ENCODE peak calls at places on chromosomes 3 and 15, in ten cellular contexts. One of them, this sample, is unnamed.

GRCh38 chr3:44996556-44996969 is 20.5 kb downstream of the EXOSC7 start:
- DNase-seq in substantia nigra: no peak
- DNase-seq in NCI-H774: no peak
- DNase-seq in stimulated activated CD8-positive, alpha-beta memory T cell treated with anti-CD3 and anti-CD28 coated beads, Interleukin-4, amount 100 ng/mL, for 48 hours: no peak
- DNase-seq in PC-3: no peak
- DNase-seq in stimulated activated CD4-positive, alpha-beta T cell treated with anti-CD3 and anti-CD28 coated beads, Interleukin-2, amount 100 ng/mL, for 24 hours: no peak
- DNase-seq in amniotic stem cell: no peak
- DNase-seq in MCF 10A: no peak
- DNase-seq in amygdala: no peak
- DNase-seq in mucosa of gallbladder: no peak
- DNase-seq in this sample: no peak

GRCh38 chr15:33132722-33133345 is 61.7 kb downstream of the FMN1 start:
- DNase-seq in substantia nigra: no peak
- DNase-seq in NCI-H774: peak
- DNase-seq in stimulated activated CD8-positive, alpha-beta memory T cell treated with anti-CD3 and anti-CD28 coated beads, Interleukin-4, amount 100 ng/mL, for 48 hours: no peak
- DNase-seq in PC-3: peak
- DNase-seq in stimulated activated CD4-positive, alpha-beta T cell treated with anti-CD3 and anti-CD28 coated beads, Interleukin-2, amount 100 ng/mL, for 24 hours: no peak
- DNase-seq in amniotic stem cell: peak
- DNase-seq in MCF 10A: peak
- DNase-seq in amygdala: no peak
- DNase-seq in mucosa of gallbladder: peak
- DNase-seq in this sample: no peak

GRCh38 chr3:141386611-141387110 is 18.4 kb downstream of the ZBTB38 start:
- DNase-seq in substantia nigra: no peak
- DNase-seq in NCI-H774: peak
- DNase-seq in stimulated activated CD8-positive, alpha-beta memory T cell treated with anti-CD3 and anti-CD28 coated beads, Interleukin-4, amount 100 ng/mL, for 48 hours: no peak
- DNase-seq in PC-3: no peak
- DNase-seq in stimulated activated CD4-positive, alpha-beta T cell treated with anti-CD3 and anti-CD28 coated beads, Interleukin-2, amount 100 ng/mL, for 24 hours: no peak
- DNase-seq in amniotic stem cell: no peak
- DNase-seq in MCF 10A: no peak
- DNase-seq in amygdala: peak
- DNase-seq in mucosa of gallbladder: no peak
- DNase-seq in this sample: no peak

GRCh38 chr3:59775106-59775505 is 725.3 kb upstream of the CFAP20DC start:
- DNase-seq in substantia nigra: no peak
- DNase-seq in NCI-H774: no peak
- DNase-seq in stimulated activated CD8-positive, alpha-beta memory T cell treated with anti-CD3 and anti-CD28 coated beads, Interleukin-4, amount 100 ng/mL, for 48 hours: no peak
- DNase-seq in PC-3: no peak
- DNase-seq in stimulated activated CD4-positive, alpha-beta T cell treated with anti-CD3 and anti-CD28 coated beads, Interleukin-2, amount 100 ng/mL, for 24 hours: no peak
- DNase-seq in amniotic stem cell: no peak
- DNase-seq in MCF 10A: no peak
- DNase-seq in amygdala: no peak
- DNase-seq in mucosa of gallbladder: no peak
- DNase-seq in this sample: no peak

GRCh38 chr3:184566441-184567414 is 5.1 kb downstream of the EPHB3 start:
- DNase-seq in substantia nigra: no peak
- DNase-seq in NCI-H774: no peak
- DNase-seq in stimulated activated CD8-positive, alpha-beta memory T cell treated with anti-CD3 and anti-CD28 coated beads, Interleukin-4, amount 100 ng/mL, for 48 hours: no peak
- DNase-seq in PC-3: peak
- DNase-seq in stimulated activated CD4-positive, alpha-beta T cell treated with anti-CD3 and anti-CD28 coated beads, Interleukin-2, amount 100 ng/mL, for 24 hours: no peak
- DNase-seq in amniotic stem cell: no peak
- DNase-seq in MCF 10A: peak
- DNase-seq in amygdala: no peak
- DNase-seq in mucosa of gallbladder: no peak
- DNase-seq in this sample: no peak

GRCh38 chr15:52791776-52792175 is 1.6 kb upstream of the ONECUT1 start:
- DNase-seq in substantia nigra: no peak
- DNase-seq in NCI-H774: no peak
- DNase-seq in stimulated activated CD8-positive, alpha-beta memory T cell treated with anti-CD3 and anti-CD28 coated beads, Interleukin-4, amount 100 ng/mL, for 48 hours: no peak
- DNase-seq in PC-3: no peak
- DNase-seq in stimulated activated CD4-positive, alpha-beta T cell treated with anti-CD3 and anti-CD28 coated beads, Interleukin-2, amount 100 ng/mL, for 24 hours: no peak
- DNase-seq in amniotic stem cell: no peak
- DNase-seq in MCF 10A: no peak
- DNase-seq in amygdala: no peak
- DNase-seq in mucosa of gallbladder: peak
- DNase-seq in this sample: no peak

GRCh38 chr3:161415506-161416231 is 44.4 kb upstream of the SPTSSB start:
- DNase-seq in substantia nigra: no peak
- DNase-seq in NCI-H774: peak
- DNase-seq in stimulated activated CD8-positive, alpha-beta memory T cell treated with anti-CD3 and anti-CD28 coated beads, Interleukin-4, amount 100 ng/mL, for 48 hours: no peak
- DNase-seq in PC-3: peak
- DNase-seq in stimulated activated CD4-positive, alpha-beta T cell treated with anti-CD3 and anti-CD28 coated beads, Interleukin-2, amount 100 ng/mL, for 24 hours: no peak
- DNase-seq in amniotic stem cell: peak
- DNase-seq in MCF 10A: peak
- DNase-seq in amygdala: no peak
- DNase-seq in mucosa of gallbladder: no peak
- DNase-seq in this sample: no peak

GRCh38 chr3:73681610-73682009 is 56.9 kb upstream of the PDZRN3 start:
- DNase-seq in substantia nigra: no peak
- DNase-seq in NCI-H774: no peak
- DNase-seq in stimulated activated CD8-positive, alpha-beta memory T cell treated with anti-CD3 and anti-CD28 coated beads, Interleukin-4, amount 100 ng/mL, for 48 hours: no peak
- DNase-seq in PC-3: no peak
- DNase-seq in stimulated activated CD4-positive, alpha-beta T cell treated with anti-CD3 and anti-CD28 coated beads, Interleukin-2, amount 100 ng/mL, for 24 hours: no peak
- DNase-seq in amniotic stem cell: no peak
- DNase-seq in MCF 10A: peak
- DNase-seq in amygdala: no peak
- DNase-seq in mucosa of gallbladder: no peak
- DNase-seq in this sample: no peak

GRCh38 chr3:138686771-138687221 is 78.2 kb downstream of the FAIM start:
- DNase-seq in substantia nigra: no peak
- DNase-seq in NCI-H774: no peak
- DNase-seq in stimulated activated CD8-positive, alpha-beta memory T cell treated with anti-CD3 and anti-CD28 coated beads, Interleukin-4, amount 100 ng/mL, for 48 hours: no peak
- DNase-seq in PC-3: peak
- DNase-seq in stimulated activated CD4-positive, alpha-beta T cell treated with anti-CD3 and anti-CD28 coated beads, Interleukin-2, amount 100 ng/mL, for 24 hours: no peak
- DNase-seq in amniotic stem cell: no peak
- DNase-seq in MCF 10A: peak
- DNase-seq in amygdala: no peak
- DNase-seq in mucosa of gallbladder: no peak
- DNase-seq in this sample: no peak

GRCh38 chr3:61608711-61609110 is 47.3 kb downstream of the PTPRG start:
- DNase-seq in substantia nigra: no peak
- DNase-seq in NCI-H774: no peak
- DNase-seq in stimulated activated CD8-positive, alpha-beta memory T cell treated with anti-CD3 and anti-CD28 coated beads, Interleukin-4, amount 100 ng/mL, for 48 hours: no peak
- DNase-seq in PC-3: no peak
- DNase-seq in stimulated activated CD4-positive, alpha-beta T cell treated with anti-CD3 and anti-CD28 coated beads, Interleukin-2, amount 100 ng/mL, for 24 hours: no peak
- DNase-seq in amniotic stem cell: no peak
- DNase-seq in MCF 10A: no peak
- DNase-seq in amygdala: no peak
- DNase-seq in mucosa of gallbladder: no peak
- DNase-seq in this sample: no peak

GRCh38 chr3:126316515-126316939 is 40.7 kb downstream of the KLF15 start:
- DNase-seq in substantia nigra: no peak
- DNase-seq in NCI-H774: no peak
- DNase-seq in stimulated activated CD8-positive, alpha-beta memory T cell treated with anti-CD3 and anti-CD28 coated beads, Interleukin-4, amount 100 ng/mL, for 48 hours: no peak
- DNase-seq in PC-3: no peak
- DNase-seq in stimulated activated CD4-positive, alpha-beta T cell treated with anti-CD3 and anti-CD28 coated beads, Interleukin-2, amount 100 ng/mL, for 24 hours: no peak
- DNase-seq in amniotic stem cell: no peak
- DNase-seq in MCF 10A: no peak
- DNase-seq in amygdala: no peak
- DNase-seq in mucosa of gallbladder: no peak
- DNase-seq in this sample: peak

GRCh38 chr15:39208187-39208586 is 372.7 kb upstream of the THBS1 start:
- DNase-seq in substantia nigra: no peak
- DNase-seq in NCI-H774: no peak
- DNase-seq in stimulated activated CD8-positive, alpha-beta memory T cell treated with anti-CD3 and anti-CD28 coated beads, Interleukin-4, amount 100 ng/mL, for 48 hours: no peak
- DNase-seq in PC-3: no peak
- DNase-seq in stimulated activated CD4-positive, alpha-beta T cell treated with anti-CD3 and anti-CD28 coated beads, Interleukin-2, amount 100 ng/mL, for 24 hours: no peak
- DNase-seq in amniotic stem cell: no peak
- DNase-seq in MCF 10A: no peak
- DNase-seq in amygdala: no peak
- DNase-seq in mucosa of gallbladder: no peak
- DNase-seq in this sample: no peak

GRCh38 chr15:43509923-43510229 is 7.5 kb upstream of the MAP1A start:
- DNase-seq in substantia nigra: no peak
- DNase-seq in NCI-H774: no peak
- DNase-seq in stimulated activated CD8-positive, alpha-beta memory T cell treated with anti-CD3 and anti-CD28 coated beads, Interleukin-4, amount 100 ng/mL, for 48 hours: no peak
- DNase-seq in PC-3: no peak
- DNase-seq in stimulated activated CD4-positive, alpha-beta T cell treated with anti-CD3 and anti-CD28 coated beads, Interleukin-2, amount 100 ng/mL, for 24 hours: no peak
- DNase-seq in amniotic stem cell: no peak
- DNase-seq in MCF 10A: no peak
- DNase-seq in amygdala: no peak
- DNase-seq in mucosa of gallbladder: no peak
- DNase-seq in this sample: no peak

GRCh38 chr3:177286034-177286433 is 88.8 kb upstream of the TBL1XR1 start:
- DNase-seq in substantia nigra: no peak
- DNase-seq in NCI-H774: no peak
- DNase-seq in stimulated activated CD8-positive, alpha-beta memory T cell treated with anti-CD3 and anti-CD28 coated beads, Interleukin-4, amount 100 ng/mL, for 48 hours: no peak
- DNase-seq in PC-3: peak
- DNase-seq in stimulated activated CD4-positive, alpha-beta T cell treated with anti-CD3 and anti-CD28 coated beads, Interleukin-2, amount 100 ng/mL, for 24 hours: no peak
- DNase-seq in amniotic stem cell: no peak
- DNase-seq in MCF 10A: peak
- DNase-seq in amygdala: no peak
- DNase-seq in mucosa of gallbladder: no peak
- DNase-seq in this sample: no peak

GRCh38 chr3:89038864-89039263 is 68.6 kb upstream of the EPHA3 start:
- DNase-seq in substantia nigra: no peak
- DNase-seq in NCI-H774: no peak
- DNase-seq in stimulated activated CD8-positive, alpha-beta memory T cell treated with anti-CD3 and anti-CD28 coated beads, Interleukin-4, amount 100 ng/mL, for 48 hours: no peak
- DNase-seq in PC-3: no peak
- DNase-seq in stimulated activated CD4-positive, alpha-beta T cell treated with anti-CD3 and anti-CD28 coated beads, Interleukin-2, amount 100 ng/mL, for 24 hours: no peak
- DNase-seq in amniotic stem cell: no peak
- DNase-seq in MCF 10A: no peak
- DNase-seq in amygdala: no peak
- DNase-seq in mucosa of gallbladder: no peak
- DNase-seq in this sample: no peak

GRCh38 chr3:8887435-8888295 is 75.6 kb downstream of the RAD18 start:
- DNase-seq in substantia nigra: no peak
- DNase-seq in NCI-H774: no peak
- DNase-seq in stimulated activated CD8-positive, alpha-beta memory T cell treated with anti-CD3 and anti-CD28 coated beads, Interleukin-4, amount 100 ng/mL, for 48 hours: no peak
- DNase-seq in PC-3: no peak
- DNase-seq in stimulated activated CD4-positive, alpha-beta T cell treated with anti-CD3 and anti-CD28 coated beads, Interleukin-2, amount 100 ng/mL, for 24 hours: no peak
- DNase-seq in amniotic stem cell: no peak
- DNase-seq in MCF 10A: no peak
- DNase-seq in amygdala: no peak
- DNase-seq in mucosa of gallbladder: no peak
- DNase-seq in this sample: no peak

GRCh38 chr3:143831208-143831607 is 17.1 kb downstream of the SLC9A9 start:
- DNase-seq in substantia nigra: no peak
- DNase-seq in NCI-H774: no peak
- DNase-seq in stimulated activated CD8-positive, alpha-beta memory T cell treated with anti-CD3 and anti-CD28 coated beads, Interleukin-4, amount 100 ng/mL, for 48 hours: no peak
- DNase-seq in PC-3: peak
- DNase-seq in stimulated activated CD4-positive, alpha-beta T cell treated with anti-CD3 and anti-CD28 coated beads, Interleukin-2, amount 100 ng/mL, for 24 hours: no peak
- DNase-seq in amniotic stem cell: no peak
- DNase-seq in MCF 10A: peak
- DNase-seq in amygdala: no peak
- DNase-seq in mucosa of gallbladder: no peak
- DNase-seq in this sample: no peak

GRCh38 chr3:101814835-101815234 is 34.5 kb upstream of the NFKBIZ start:
- DNase-seq in substantia nigra: no peak
- DNase-seq in NCI-H774: peak
- DNase-seq in stimulated activated CD8-positive, alpha-beta memory T cell treated with anti-CD3 and anti-CD28 coated beads, Interleukin-4, amount 100 ng/mL, for 48 hours: no peak
- DNase-seq in PC-3: no peak
- DNase-seq in stimulated activated CD4-positive, alpha-beta T cell treated with anti-CD3 and anti-CD28 coated beads, Interleukin-2, amount 100 ng/mL, for 24 hours: no peak
- DNase-seq in amniotic stem cell: no peak
- DNase-seq in MCF 10A: no peak
- DNase-seq in amygdala: no peak
- DNase-seq in mucosa of gallbladder: no peak
- DNase-seq in this sample: no peak

GRCh38 chr3:125231895-125232294 is 19.3 kb upstream of the SLC12A8 start:
- DNase-seq in substantia nigra: no peak
- DNase-seq in NCI-H774: no peak
- DNase-seq in stimulated activated CD8-positive, alpha-beta memory T cell treated with anti-CD3 and anti-CD28 coated beads, Interleukin-4, amount 100 ng/mL, for 48 hours: no peak
- DNase-seq in PC-3: peak
- DNase-seq in stimulated activated CD4-positive, alpha-beta T cell treated with anti-CD3 and anti-CD28 coated beads, Interleukin-2, amount 100 ng/mL, for 24 hours: no peak
- DNase-seq in amniotic stem cell: peak
- DNase-seq in MCF 10A: peak
- DNase-seq in amygdala: no peak
- DNase-seq in mucosa of gallbladder: no peak
- DNase-seq in this sample: no peak